ENCODE peak calls at places on chromosomes 7 and 10, in five cellular contexts. N, G, V, R and P are unnamed samples.
A peak's percentile ranks its signal among the peaks of the same experiment; 100 is the strongest.

GRCh38 chr10:381805-382204 is 246.6 kb downstream of the ZMYND11 start:
- DNase-seq in N (no peak), G (no peak), V (no peak), R (no peak), P (no peak)

GRCh38 chr7:70681111-70681846 is 450.7 kb upstream of the GALNT17 start:
- DNase-seq in N (no peak), G (no peak), V (no peak), R (no peak), P (no peak)

GRCh38 chr10:117734626-117735405 is 192.3 kb downstream of the EMX2 start:
- DNase-seq in N (no peak), G (no peak), V (no peak), R (no peak), P (no peak)

GRCh38 chr10:88743999-88744398 is 15.8 kb upstream of the LIPN start:
- DNase-seq in N (no peak), G (no peak), V (no peak), R (no peak), P (no peak)

GRCh38 chr10:17025444-17026295 is 103.9 kb downstream of the CUBN start:
- DNase-seq in N (no peak), G (no peak), V (peak; percentile 17), R (peak; percentile 19), P (no peak)

GRCh38 chr7:106345421-106346166 is 60.8 kb upstream of the NAMPT start:
- DNase-seq in N (no peak), G (no peak), V (no peak), R (no peak), P (no peak)

GRCh38 chr10:62815373-62816111 is 624 bp downstream of the EGR2 start:
- DNase-seq in N (no peak), G (no peak), V (no peak), R (peak; percentile 53), P (no peak)

GRCh38 chr10:99548041-99548530 is 15.3 kb downstream of the NKX2-3 start:
- DNase-seq in N (no peak), G (no peak), V (peak; percentile 32), R (peak; percentile 35), P (peak; percentile 66)

GRCh38 chr10:110774069-110775021 is 97.4 kb upstream of the PDCD4 start:
- DNase-seq in N (peak; percentile 99), G (peak; percentile 84), V (peak; percentile 55), R (no peak), P (no peak)

GRCh38 chr10:95196053-95196452 is 2.0 kb downstream of the ACSM6 start:
- DNase-seq in N (no peak), G (no peak), V (no peak), R (no peak), P (no peak)

GRCh38 chr7:92836489-92837213 is at the start of gene CDK6:
- DNase-seq in N (no peak), G (peak; percentile 89), V (peak; percentile 55), R (peak; percentile 79), P (peak; percentile 68)

GRCh38 chr10:11875499-11876281 is 52.5 kb downstream of the PROSER2 start:
- DNase-seq in N (no peak), G (peak; percentile 71), V (peak; percentile 96), R (no peak), P (no peak)

GRCh38 chr10:101120884-101121660 is 10.0 kb upstream of the TLX1 start:
- DNase-seq in N (no peak), G (no peak), V (no peak), R (peak; percentile 9), P (no peak)

GRCh38 chr10:8137272-8137680 is 82.8 kb downstream of the GATA3 start:
- DNase-seq in N (no peak), G (no peak), V (no peak), R (no peak), P (no peak)

GRCh38 chr7:22001345-22002004 is 55.8 kb upstream of the CDCA7L start:
- DNase-seq in N (peak; percentile 13), G (peak; percentile 66), V (peak; percentile 27), R (peak; percentile 66), P (peak; percentile 71)

GRCh38 chr7:100472121-100472851 is 6.7 kb downstream of the TSC22D4 start:
- DNase-seq in N (no peak), G (peak; percentile 56), V (no peak), R (no peak), P (no peak)

GRCh38 chr7:47866120-47866519 is 82.1 kb downstream of the PKD1L1 start:
- DNase-seq in N (no peak), G (no peak), V (no peak), R (no peak), P (no peak)

GRCh38 chr7:73891178-73891885 is 30.4 kb downstream of the TMEM270 start:
- DNase-seq in N (no peak), G (peak; percentile 50), V (no peak), R (peak; percentile 44), P (no peak)

GRCh38 chr7:142637240-142637639 is 112.0 kb upstream of the PRSS1 start:
- DNase-seq in N (no peak), G (no peak), V (no peak), R (no peak), P (no peak)

GRCh38 chr7:55235115-55235514 is 130.0 kb upstream of the LANCL2 start:
- DNase-seq in N (no peak), G (no peak), V (no peak), R (no peak), P (no peak)

GRCh38 chr10:19788902-19789301 is 27.3 kb upstream of the PLXDC2 start:
- DNase-seq in N (no peak), G (no peak), V (no peak), R (no peak), P (no peak)

GRCh38 chr10:79628083-79628482 is 17.3 kb downstream of the SFTPA1 start:
- DNase-seq in N (no peak), G (no peak), V (no peak), R (no peak), P (no peak)
- TF ChIP-seq FOXM1 in N (no peak), G (no peak), V (no peak), R (no peak), P (no peak)

GRCh38 chr7:158362912-158363905 is 224.4 kb downstream of the PTPRN2 start:
- DNase-seq in N (no peak), G (peak; percentile 55), V (no peak), R (no peak), P (no peak)
- TF ChIP-seq FOXM1 in N (no peak), G (no peak), V (no peak), R (no peak), P (no peak)

DNA sequence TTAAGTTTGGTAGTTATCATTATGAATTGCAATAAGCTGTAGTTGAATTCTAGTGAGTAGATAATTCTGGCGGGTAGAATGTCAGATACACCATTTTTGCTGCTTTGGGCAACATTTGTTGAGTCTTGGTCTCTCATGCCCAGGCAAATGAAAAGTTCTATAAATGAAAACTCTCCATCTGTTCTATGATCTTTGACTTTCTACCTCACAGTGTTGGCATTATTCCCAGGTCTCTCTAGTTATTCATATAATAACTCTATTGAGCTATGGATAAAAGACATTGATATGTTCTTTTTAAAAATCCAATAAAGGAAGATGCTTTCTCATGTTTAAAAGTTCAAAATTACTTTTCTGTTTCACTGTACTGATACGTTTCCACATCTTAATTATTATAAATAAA is 415.3 kb upstream of the SEMA3D start:
- DNase-seq in N (no peak), G (no peak), V (no peak), R (no peak), P (no peak)
- TF ChIP-seq FOXM1 in N (no peak), G (no peak), V (no peak), R (no peak), P (no peak)

DNA sequence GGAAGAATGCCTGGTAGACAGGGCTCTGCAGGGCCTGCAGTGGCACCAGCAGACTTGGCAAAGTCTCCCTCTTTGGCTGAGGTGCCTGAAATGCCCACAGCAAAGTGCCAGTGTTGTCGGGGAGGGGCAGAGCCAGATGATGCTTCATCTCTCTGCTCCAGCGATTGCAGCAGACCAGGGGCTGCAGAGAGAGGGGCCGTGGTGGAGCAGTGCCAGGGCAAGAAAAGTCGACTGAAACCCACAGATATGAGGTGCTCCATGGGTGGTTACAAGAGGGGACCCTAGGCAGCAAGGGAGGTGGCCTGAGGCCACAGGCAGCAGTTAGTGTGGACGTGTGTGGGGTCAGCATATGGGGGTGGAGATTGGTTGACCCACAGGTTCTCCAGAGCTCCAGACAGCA is 123.5 kb upstream of the SHH start:
- DNase-seq in N (no peak), G (no peak), V (no peak), R (no peak), P (no peak)
- TF ChIP-seq FOXM1 in N (no peak), G (no peak), V (no peak), R (no peak), P (no peak)

DNA sequence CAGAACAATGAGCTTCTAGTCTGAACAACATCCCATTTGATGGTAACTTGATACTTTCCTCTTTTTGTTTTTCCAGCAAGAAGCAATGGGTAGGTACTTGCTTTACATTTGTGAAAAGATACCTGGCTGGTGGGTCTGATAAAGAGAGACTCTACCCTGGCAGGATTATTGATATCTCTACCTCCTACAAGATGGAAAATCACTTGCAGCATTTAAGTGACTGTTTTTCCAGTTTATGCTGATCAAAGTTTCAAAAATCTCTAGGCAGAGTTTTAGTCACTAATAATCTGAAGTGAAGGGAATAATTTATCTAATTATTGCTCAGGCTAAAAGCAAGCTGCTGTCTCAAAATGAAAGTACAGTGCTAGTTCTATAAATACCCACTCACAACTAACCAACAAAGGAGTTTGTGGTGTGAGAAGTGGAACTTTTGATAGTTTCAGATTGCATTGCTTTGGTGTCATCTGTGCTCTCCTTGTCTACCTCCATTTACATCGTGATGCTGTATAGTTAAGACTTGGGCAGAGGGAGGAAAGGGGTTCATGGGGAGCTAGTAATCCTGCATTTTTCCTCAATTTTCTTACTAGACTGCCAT is 86.0 kb upstream of the ANKRD1 start:
- DNase-seq in N (peak; percentile 96), G (no peak), V (no peak), R (no peak), P (no peak)
- TF ChIP-seq FOXM1 in N (peak; percentile 92), G (no peak), V (no peak), R (no peak), P (no peak)

DNA sequence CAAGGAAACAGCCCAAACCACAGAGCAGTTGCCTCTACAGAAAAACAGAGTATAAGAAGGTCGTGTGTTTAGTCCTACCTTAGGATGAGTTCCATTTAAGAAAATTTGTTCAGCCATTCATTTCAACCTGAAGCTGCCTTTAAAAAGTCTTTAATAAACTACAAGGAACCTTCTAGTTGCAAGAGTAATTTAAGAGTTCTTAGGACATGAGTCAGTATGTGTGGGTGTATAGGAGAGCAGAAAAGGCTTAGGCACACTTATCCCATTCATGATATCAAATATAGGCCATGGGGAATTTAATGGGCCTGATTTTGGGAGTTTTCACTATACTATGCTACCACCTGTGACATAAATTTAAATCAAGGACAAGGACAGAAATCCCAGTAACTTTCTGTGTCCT is 496.8 kb downstream of the TFEC start:
- DNase-seq in N (no peak), G (no peak), V (no peak), R (no peak), P (no peak)
- TF ChIP-seq FOXM1 in N (no peak), G (no peak), V (no peak), R (no peak), P (no peak)